ENCODE peak calls at places on chromosomes 16 and 17, in ten cellular contexts. R, B, S, K, E, F, U, G, V and O are unnamed samples.

GRCh38 chr16:89374393-89374948 is 115.9 kb downstream of the ANKRD11 start:
- DNase-seq in K (peak), U (no peak), V (no peak), S (peak), B (no peak), E (no peak), R (no peak), F (peak), G (peak), O (no peak)

GRCh38 chr16:2150418-2151187 is 2.2 kb downstream of the RAB26 start:
- DNase-seq in B (peak), R (no peak), V (no peak), S (no peak), K (no peak), U (peak), F (peak), G (no peak), E (peak), O (no peak)

GRCh38 chr17:64231567-64232141 is 31.4 kb downstream of the TEX2 start:
- DNase-seq in G (no peak), B (no peak), V (no peak), S (no peak), R (no peak), E (no peak), K (no peak), F (no peak), U (no peak), O (no peak)

GRCh38 chr16:9297437-9298113 is 206.1 kb downstream of the HAPSTR1 start:
- DNase-seq in U (no peak), S (no peak), V (no peak), F (no peak), G (peak), K (peak), E (peak), B (no peak), R (no peak), O (no peak)

GRCh38 chr17:42311240-42312034 is 23.1 kb downstream of the STAT5A start:
- DNase-seq in G (peak), V (peak), E (no peak), B (peak), R (peak), F (peak), K (peak), S (peak), U (peak), O (peak)

GRCh38 chr17:55783684-55784245 is 32.9 kb downstream of the PCTP start:
- DNase-seq in U (peak), S (peak), K (no peak), G (peak), B (peak), R (peak), E (no peak), F (peak), V (peak), O (peak)

GRCh38 chr16:55528974-55529373 is 20.1 kb downstream of the LPCAT2 start:
- DNase-seq in E (no peak), G (no peak), F (no peak), R (peak), V (no peak), B (no peak), U (no peak), S (no peak), K (no peak), O (no peak)

GRCh38 chr17:57442914-57443571 is 186.7 kb downstream of the MSI2 start:
- DNase-seq in U (peak), B (no peak), G (no peak), K (no peak), V (peak), R (no peak), F (peak), S (peak), E (no peak), O (no peak)

GRCh38 chr17:32831627-32832243 is 45.2 kb downstream of the MYO1D start:
- DNase-seq in K (no peak), S (no peak), F (no peak), R (no peak), U (no peak), B (no peak), V (no peak), E (no peak), G (no peak), O (no peak)

GRCh38 chr16:85490971-85491771 is 122.0 kb upstream of the GSE1 start:
- DNase-seq in G (no peak), V (no peak), F (no peak), B (peak), E (no peak), R (no peak), K (peak), S (no peak), U (peak), O (no peak)
- TF ChIP-seq CTCF in G (peak), V (no peak), F (peak), B (peak), E (peak), R (peak), K (peak), S (peak), U (peak), O (peak)

GRCh38 chr16:50323335-50324011 is 45.3 kb downstream of the BRD7 start:
- DNase-seq in S (no peak), R (peak), E (no peak), B (no peak), G (no peak), F (peak), K (no peak), V (no peak), U (no peak), O (no peak)
- TF ChIP-seq CTCF in S (no peak), R (peak), E (peak), B (no peak), G (no peak), F (peak), K (peak), V (no peak), U (no peak), O (peak)

GRCh38 chr16:72018470-72018869 is 9.9 kb downstream of the DHODH start:
- DNase-seq in R (no peak), K (no peak), S (peak), B (no peak), U (no peak), F (no peak), E (no peak), G (no peak), V (no peak), O (no peak)
- TF ChIP-seq CTCF in R (no peak), K (no peak), S (peak), B (no peak), U (no peak), F (no peak), E (no peak), G (no peak), V (no peak), O (no peak)

GRCh38 chr17:74290340-74290739 is 16.3 kb downstream of the DNAI2 start:
- DNase-seq in B (no peak), S (no peak), V (no peak), E (no peak), R (no peak), F (no peak), K (no peak), G (no peak), U (no peak), O (no peak)
- TF ChIP-seq CTCF in B (no peak), S (no peak), V (no peak), E (no peak), R (no peak), F (no peak), K (no peak), G (no peak), U (no peak), O (no peak)